ENCODE peak calls at places on chromosomes 7 and 10, in four cellular contexts. One of them, this sample, is unnamed.

GRCh38 chr7:99860281-99861127 is 16.3 kb downstream of the OR2AE1 start:
- DNase-seq in ovary: peak
- DNase-seq in H7: no peak
- DNase-seq in body of pancreas: peak
- DNase-seq in this sample: no peak

GRCh38 chr10:29407280-29407858 is 118.5 kb downstream of the LYZL1 start:
- DNase-seq in ovary: no peak
- DNase-seq in H7: no peak
- DNase-seq in body of pancreas: no peak
- DNase-seq in this sample: no peak

GRCh38 chr10:126062132-126063032 is 166.0 kb downstream of the FANK1 start:
- DNase-seq in ovary: peak
- DNase-seq in H7: no peak
- DNase-seq in body of pancreas: peak
- DNase-seq in this sample: peak

GRCh38 chr7:3738964-3739363 is 437.9 kb downstream of the SDK1 start:
- DNase-seq in ovary: no peak
- DNase-seq in H7: no peak
- DNase-seq in body of pancreas: no peak
- DNase-seq in this sample: no peak

GRCh38 chr7:98257701-98258100 is 5.7 kb upstream of the TECPR1 start:
- DNase-seq in ovary: no peak
- DNase-seq in H7: no peak
- DNase-seq in body of pancreas: no peak
- DNase-seq in this sample: no peak

GRCh38 chr10:110356628-110357245 is 52.0 kb upstream of the SMNDC1 start:
- DNase-seq in ovary: peak
- DNase-seq in H7: no peak
- DNase-seq in body of pancreas: no peak
- DNase-seq in this sample: peak

GRCh38 chr10:79070611-79071534 is 2.1 kb downstream of the ZMIZ1 start:
- DNase-seq in ovary: peak
- DNase-seq in H7: peak
- DNase-seq in body of pancreas: peak
- DNase-seq in this sample: peak

GRCh38 chr7:116948934-116949333 is 4.4 kb upstream of the ST7 start:
- DNase-seq in ovary: no peak
- DNase-seq in H7: no peak
- DNase-seq in body of pancreas: peak
- DNase-seq in this sample: peak

GRCh38 chr7:18564779-18565178 is 69.2 kb downstream of the HDAC9 start:
- DNase-seq in ovary: no peak
- DNase-seq in H7: no peak
- DNase-seq in body of pancreas: no peak
- DNase-seq in this sample: no peak

GRCh38 chr10:6871128-6871527 is 291.1 kb upstream of the PRKCQ start:
- DNase-seq in ovary: no peak
- DNase-seq in H7: no peak
- DNase-seq in body of pancreas: no peak
- DNase-seq in this sample: no peak

GRCh38 chr7:85600425-85600824 is 413.6 kb upstream of the SEMA3D start:
- DNase-seq in ovary: no peak
- DNase-seq in H7: no peak
- DNase-seq in body of pancreas: no peak
- DNase-seq in this sample: no peak

GRCh38 chr7:99201027-99201426 is 6.9 kb downstream of the KPNA7 start:
- DNase-seq in ovary: no peak
- DNase-seq in H7: no peak
- DNase-seq in body of pancreas: no peak
- DNase-seq in this sample: no peak

GRCh38 chr7:41065663-41066062 is 637.2 kb downstream of the INHBA start:
- DNase-seq in ovary: no peak
- DNase-seq in H7: no peak
- DNase-seq in body of pancreas: no peak
- DNase-seq in this sample: no peak

GRCh38 chr10:33143160-33143728 is 185.2 kb upstream of the ITGB1 start:
- DNase-seq in ovary: no peak
- DNase-seq in H7: no peak
- DNase-seq in body of pancreas: no peak
- DNase-seq in this sample: no peak

GRCh38 chr10:87817873-87818504 is at the start of gene ATAD1:
- DNase-seq in ovary: peak
- DNase-seq in H7: peak
- DNase-seq in body of pancreas: peak
- DNase-seq in this sample: peak

GRCh38 chr10:115772606-115773005 is 500.4 kb downstream of the GFRA1 start:
- DNase-seq in ovary: no peak
- DNase-seq in H7: no peak
- DNase-seq in body of pancreas: no peak
- DNase-seq in this sample: no peak

GRCh38 chr10:117137031-117137910 is 799 bp downstream of the VAX1 start:
- DNase-seq in ovary: no peak
- DNase-seq in H7: peak
- DNase-seq in body of pancreas: peak
- DNase-seq in this sample: no peak

GRCh38 chr7:30804078-30804661 is 33.0 kb downstream of the MINDY4 start:
- DNase-seq in ovary: no peak
- DNase-seq in H7: no peak
- DNase-seq in body of pancreas: no peak
- DNase-seq in this sample: no peak

GRCh38 chr10:114458955-114459354 is 54.7 kb upstream of the AFAP1L2 start:
- DNase-seq in ovary: no peak
- DNase-seq in H7: peak
- DNase-seq in body of pancreas: peak
- DNase-seq in this sample: peak

GRCh38 chr10:43576062-43576461 is 1.6 kb upstream of the ZNF239 start:
- DNase-seq in ovary: no peak
- DNase-seq in H7: no peak
- DNase-seq in body of pancreas: no peak
- DNase-seq in this sample: no peak

GRCh38 chr10:131708225-131708624 is 192.6 kb upstream of the PPP2R2D start:
- DNase-seq in ovary: no peak
- DNase-seq in H7: no peak
- DNase-seq in body of pancreas: no peak
- DNase-seq in this sample: no peak

GRCh38 chr10:92691591-92692084 is 1.9 kb downstream of the HHEX start:
- DNase-seq in ovary: no peak
- DNase-seq in H7: peak
- DNase-seq in body of pancreas: peak
- DNase-seq in this sample: peak

GRCh38 chr10:5560142-5560843 is 35.5 kb downstream of the CALML3 start:
- DNase-seq in ovary: peak
- DNase-seq in H7: peak
- DNase-seq in body of pancreas: no peak
- DNase-seq in this sample: peak

GRCh38 chr7:28434510-28434909 is 22.2 kb downstream of the CREB5 start:
- DNase-seq in ovary: no peak
- DNase-seq in H7: no peak
- DNase-seq in body of pancreas: no peak
- DNase-seq in this sample: no peak

GRCh38 chr10:31321396-31321941 is 2.5 kb downstream of the ZEB1 start:
- DNase-seq in ovary: no peak
- DNase-seq in H7: no peak
- DNase-seq in body of pancreas: peak
- DNase-seq in this sample: no peak

GRCh38 chr10:129531195-129531968 is 64.3 kb downstream of the MGMT start:
- DNase-seq in ovary: no peak
- DNase-seq in H7: peak
- DNase-seq in body of pancreas: no peak
- DNase-seq in this sample: no peak

GRCh38 chr10:12594448-12594944 is 245.1 kb downstream of the CAMK1D start:
- DNase-seq in ovary: no peak
- DNase-seq in H7: no peak
- DNase-seq in body of pancreas: no peak
- DNase-seq in this sample: no peak

GRCh38 chr10:29958440-29958839 is 100.9 kb downstream of the JCAD start:
- DNase-seq in ovary: no peak
- DNase-seq in H7: no peak
- DNase-seq in body of pancreas: no peak
- DNase-seq in this sample: no peak

GRCh38 chr10:79116801-79117723 is 48.3 kb downstream of the ZMIZ1 start:
- DNase-seq in ovary: no peak
- DNase-seq in H7: no peak
- DNase-seq in body of pancreas: peak
- DNase-seq in this sample: peak

GRCh38 chr10:94878649-94879048 is 59.8 kb upstream of the CYP2C9 start:
- DNase-seq in ovary: no peak
- DNase-seq in H7: no peak
- DNase-seq in body of pancreas: no peak
- DNase-seq in this sample: no peak

GRCh38 chr10:74924251-74924954 is 98.0 kb downstream of the KAT6B start:
- DNase-seq in ovary: no peak
- DNase-seq in H7: no peak
- DNase-seq in body of pancreas: no peak
- DNase-seq in this sample: no peak

GRCh38 chr7:409344-410281 is 110.0 kb downstream of the PDGFA start:
- DNase-seq in ovary: no peak
- DNase-seq in H7: peak
- DNase-seq in body of pancreas: peak
- DNase-seq in this sample: no peak

GRCh38 chr7:27129729-27130539 is 623 bp downstream of the HOXA4 start:
- DNase-seq in ovary: peak
- DNase-seq in H7: peak
- DNase-seq in body of pancreas: no peak
- DNase-seq in this sample: no peak

GRCh38 chr7:95457947-95458346 is 23.1 kb upstream of the PON2 start:
- DNase-seq in ovary: no peak
- DNase-seq in H7: no peak
- DNase-seq in body of pancreas: no peak
- DNase-seq in this sample: no peak

GRCh38 chr7:5792792-5793191 is 11.3 kb upstream of the RNF216 start:
- DNase-seq in ovary: no peak
- DNase-seq in H7: no peak
- DNase-seq in body of pancreas: no peak
- DNase-seq in this sample: no peak

GRCh38 chr7:13414181-13414580 is 575.3 kb downstream of the ETV1 start:
- DNase-seq in ovary: no peak
- DNase-seq in H7: no peak
- DNase-seq in body of pancreas: no peak
- DNase-seq in this sample: no peak
- H3K4me3 ChIP-seq in ovary: no peak
- H3K4me3 ChIP-seq in H7: no peak
- H3K4me3 ChIP-seq in body of pancreas: no peak
- H3K4me3 ChIP-seq in this sample: no peak

DNA sequence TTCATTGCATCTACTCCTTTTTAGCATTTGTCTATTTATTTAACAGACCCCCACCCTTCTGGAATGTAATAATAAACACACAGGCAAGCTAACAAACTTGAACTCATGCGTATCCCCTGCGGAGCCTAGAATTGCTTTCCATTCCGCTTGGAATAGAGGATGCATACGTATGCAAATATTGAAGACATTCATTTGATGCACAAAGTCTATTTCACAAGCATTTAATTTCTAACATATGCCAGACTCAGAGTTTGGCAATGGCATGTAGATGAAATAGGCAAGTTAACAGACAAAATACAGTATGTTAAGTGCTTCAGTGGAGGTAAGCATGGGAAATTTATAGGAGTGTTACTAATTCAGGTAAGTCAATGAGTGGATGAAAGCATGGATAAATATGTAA is 88.5 kb downstream of the PTPRZ1 start:
- DNase-seq in ovary: no peak
- DNase-seq in H7: no peak
- DNase-seq in body of pancreas: no peak
- DNase-seq in this sample: no peak
- H3K4me3 ChIP-seq in ovary: no peak
- H3K4me3 ChIP-seq in H7: no peak
- H3K4me3 ChIP-seq in body of pancreas: no peak
- H3K4me3 ChIP-seq in this sample: no peak

GRCh38 chr10:70054902-70055301 is 2.3 kb downstream of the MACROH2A2 start:
- DNase-seq in ovary: no peak
- DNase-seq in H7: peak
- DNase-seq in body of pancreas: no peak
- DNase-seq in this sample: no peak

GRCh38 chr10:70052462-70053211 is at the start of gene MACROH2A2:
- DNase-seq in ovary: peak
- DNase-seq in H7: peak
- DNase-seq in body of pancreas: peak
- DNase-seq in this sample: peak

GRCh38 chr10:70053896-70054641 is 1.4 kb downstream of the MACROH2A2 start:
- DNase-seq in ovary: peak
- DNase-seq in H7: peak
- DNase-seq in body of pancreas: peak
- DNase-seq in this sample: no peak

GRCh38 chr10:70051878-70052277 is 768 bp upstream of the MACROH2A2 start:
- DNase-seq in ovary: no peak
- DNase-seq in H7: no peak
- DNase-seq in body of pancreas: no peak
- DNase-seq in this sample: no peak

GRCh38 chr10:70053212-70053895 is 708 bp downstream of the MACROH2A2 start:
- DNase-seq in ovary: peak
- DNase-seq in H7: peak
- DNase-seq in body of pancreas: peak
- DNase-seq in this sample: no peak
- H3K4me3 ChIP-seq in ovary: peak
- H3K4me3 ChIP-seq in H7: peak
- H3K4me3 ChIP-seq in body of pancreas: peak
- H3K4me3 ChIP-seq in this sample: peak

DNA sequence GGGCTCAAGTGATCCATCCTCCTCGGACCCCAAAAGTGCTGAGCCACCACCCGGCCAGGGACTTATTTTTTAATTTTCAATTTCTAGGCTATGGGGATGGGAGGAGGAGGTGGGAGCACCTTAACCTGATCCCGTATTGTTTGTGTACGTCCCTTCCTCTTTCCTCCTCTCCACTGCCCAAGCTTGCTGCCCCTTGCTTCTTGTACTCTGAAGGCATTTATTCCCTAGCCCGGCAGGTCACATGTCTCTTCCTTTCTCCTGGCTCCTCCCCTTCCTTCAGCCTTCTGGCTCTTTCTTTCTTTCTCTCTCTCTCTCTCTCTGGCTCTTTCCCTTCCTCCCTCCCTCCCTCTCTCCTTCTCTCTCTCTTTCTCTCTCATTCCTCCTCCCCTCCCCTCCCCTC is 56.0 kb downstream of the COL26A1 start:
- DNase-seq in ovary: no peak
- DNase-seq in H7: peak
- DNase-seq in body of pancreas: no peak
- DNase-seq in this sample: no peak
- H3K4me3 ChIP-seq in ovary: no peak
- H3K4me3 ChIP-seq in H7: no peak
- H3K4me3 ChIP-seq in body of pancreas: no peak
- H3K4me3 ChIP-seq in this sample: no peak

GRCh38 chr7:47938574-47939165 is 9.6 kb downstream of the PKD1L1 start:
- DNase-seq in ovary: no peak
- DNase-seq in H7: no peak
- DNase-seq in body of pancreas: no peak
- DNase-seq in this sample: no peak
- H3K4me3 ChIP-seq in ovary: no peak
- H3K4me3 ChIP-seq in H7: no peak
- H3K4me3 ChIP-seq in body of pancreas: no peak
- H3K4me3 ChIP-seq in this sample: no peak